ENCODE peak calls at places on chromosomes 4 and X, in five cellular contexts. N is hepatocyte; M is CD8-positive, alpha-beta memory T cell; G is colonic mucosa; U is neural progenitor cell. B is an unnamed sample. For H3K4me1, the result is how much of the 10 kb centered on the place peaks cover.

GRCh38 chrX:15714529-15714928 is 23.5 kb upstream of the CA5B start:
- DNase-seq in U (no peak), N (no peak), M (no peak), G (no peak), B (peak)

GRCh38 chr4:99149620-99150019 is 5.5 kb upstream of the ADH4 start:
- DNase-seq in G (no peak), M (no peak), N (no peak), U (no peak), B (no peak)

GRCh38 chr4:70913947-70914445 is 11.8 kb downstream of the MOB1B start:
- DNase-seq in U (no peak), G (no peak), N (no peak), M (no peak), B (no peak)

GRCh38 chr4:123390846-123391456 is 5.6 kb upstream of the SPRY1 start:
- DNase-seq in M (no peak), G (no peak), N (peak), U (no peak), B (peak)

GRCh38 chrX:134732152-134732551 is 73.9 kb upstream of the PLAC1 start:
- DNase-seq in U (no peak), N (no peak), M (no peak), G (no peak), B (no peak)

GRCh38 chr4:67940505-67940904 is 22.8 kb downstream of the TMPRSS11A start:
- DNase-seq in M (no peak), G (no peak), N (no peak), U (no peak), B (no peak)

GRCh38 chr4:159390648-159391047 is 287.8 kb downstream of the RAPGEF2 start:
- DNase-seq in G (no peak), N (peak), M (no peak), U (no peak), B (peak)

GRCh38 chr4:2354760-2355159 is 63.7 kb downstream of the ZFYVE28 start:
- DNase-seq in U (no peak), N (no peak), M (peak), G (no peak), B (no peak)

GRCh38 chrX:47316276-47317025 is 53.9 kb upstream of the ZNF157 start:
- DNase-seq in U (peak), G (no peak), N (no peak), M (no peak), B (peak)

GRCh38 chrX:151852294-151852693 is 60.4 kb upstream of the MAGEA4 start:
- DNase-seq in U (no peak), N (no peak), M (no peak), G (no peak), B (no peak)

GRCh38 chr4:94610140-94610539 is 147.6 kb upstream of the BMPR1B start:
- DNase-seq in G (no peak), N (no peak), M (no peak), U (no peak), B (no peak)

GRCh38 chr4:30722092-30722915 is 2.1 kb downstream of the PCDH7 start:
- DNase-seq in G (no peak), U (peak), N (peak), M (no peak), B (no peak)

GRCh38 chr4:8205749-8206611 is 6.9 kb downstream of the SH3TC1 start:
- DNase-seq in M (no peak), G (no peak), U (no peak), N (no peak), B (no peak)

GRCh38 chr4:19698961-19699360 is 552.7 kb upstream of the SLIT2 start:
- DNase-seq in G (no peak), U (no peak), N (no peak), M (no peak), B (no peak)

GRCh38 chr4:88613417-88613875 is 21.2 kb downstream of the HERC3 start:
- DNase-seq in G (no peak), M (peak), N (no peak), U (no peak), B (peak)

GRCh38 chr4:150237110-150237852 is 159.0 kb downstream of the DCLK2 start:
- DNase-seq in G (no peak), N (peak), U (no peak), M (no peak), B (peak)

DNA sequence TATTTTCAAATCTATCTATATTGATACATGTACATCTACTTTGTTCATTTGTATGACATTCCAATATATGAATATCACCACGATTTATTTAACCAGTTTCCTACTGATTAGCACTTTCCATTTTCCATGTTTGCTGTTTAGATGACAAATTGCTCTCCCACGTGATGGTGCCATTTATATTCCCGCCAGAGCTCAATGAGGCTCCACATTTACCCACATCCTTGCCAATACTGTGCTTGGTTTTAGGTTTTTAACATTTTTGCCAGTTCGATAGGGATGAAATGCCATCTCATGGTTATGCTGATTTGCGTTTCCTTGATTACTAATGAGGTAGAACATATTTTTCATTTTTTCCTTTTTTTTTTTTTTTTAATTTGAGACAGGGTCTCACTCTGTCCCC is 86.7 kb upstream of the TRIM2 start:
- DNase-seq in G (no peak), N (no peak), U (no peak), M (no peak), B (no peak)
- H3K4me1 ChIP-seq in G (under half), N (under half), U (under half), M (under half), B (under half)

GRCh38 chr4:85491527-85491926 is 16.6 kb downstream of the ARHGAP24 start:
- DNase-seq in M (no peak), U (no peak), G (no peak), N (no peak), B (no peak)

GRCh38 chr4:85482000-85482738 is 7.2 kb downstream of the ARHGAP24 start:
- DNase-seq in M (no peak), U (no peak), G (no peak), N (no peak), B (no peak)

GRCh38 chr4:85489273-85489672 is 14.3 kb downstream of the ARHGAP24 start:
- DNase-seq in M (no peak), N (peak), G (no peak), U (peak), B (no peak)

GRCh38 chr4:85488416-85488815 is 13.5 kb downstream of the ARHGAP24 start:
- DNase-seq in U (no peak), N (no peak), M (no peak), G (no peak), B (no peak)

DNA sequence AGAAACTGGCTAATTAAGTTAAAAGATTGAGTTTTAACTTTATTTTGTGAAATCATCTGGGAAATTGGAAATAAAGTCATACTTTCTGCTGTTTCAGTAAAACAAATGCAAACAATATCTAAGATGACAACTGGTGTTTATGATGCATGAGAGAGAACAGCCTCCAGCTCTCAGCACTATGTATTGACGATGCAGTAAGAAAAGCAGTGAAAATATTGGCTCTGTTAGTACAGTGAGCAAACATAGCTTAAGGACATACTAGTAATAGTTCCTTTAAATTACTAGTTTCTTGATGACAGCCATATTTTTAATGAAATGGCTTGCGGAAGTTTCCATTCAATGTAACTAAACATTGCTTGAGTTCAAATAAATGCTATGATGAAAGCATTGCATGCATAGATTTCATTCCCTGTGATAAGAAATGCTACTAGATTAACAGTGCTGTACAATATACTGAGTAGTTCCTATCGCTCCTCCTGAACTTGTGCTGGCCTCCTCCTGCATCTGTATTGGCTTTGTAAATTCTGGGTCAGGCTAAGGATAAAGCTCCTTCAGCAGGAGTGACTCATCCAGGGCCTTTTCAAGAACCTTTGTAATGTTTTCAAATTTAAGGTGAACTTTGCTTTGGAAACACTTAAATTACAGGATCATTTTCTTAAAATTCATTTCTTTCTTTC is 11.6 kb downstream of the ARHGAP24 start:
- DNase-seq in U (no peak), M (no peak), G (no peak), N (peak), B (no peak)
- H3K4me1 ChIP-seq in U (under half), M (under half), G (under half), N (under half), B (under half)

DNA sequence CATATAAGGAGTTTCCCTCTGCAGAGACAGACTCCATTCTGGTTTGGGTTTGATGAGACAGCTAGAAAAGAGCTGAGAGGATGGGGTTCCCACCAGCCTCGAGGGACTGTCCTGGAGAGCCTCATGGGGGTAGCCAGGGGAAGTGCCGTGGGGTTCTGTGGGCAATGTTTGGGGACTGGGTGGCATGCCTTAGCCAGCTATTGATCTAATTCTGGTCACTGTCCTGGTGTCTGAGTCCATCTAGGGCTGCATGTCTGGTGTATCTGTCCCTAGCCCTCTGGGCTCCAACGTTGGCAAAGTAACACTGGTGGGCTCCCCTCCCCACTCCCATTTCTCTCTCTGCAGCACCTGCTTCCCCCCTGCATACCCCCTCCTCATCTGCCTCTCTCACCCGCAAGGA is 135.4 kb downstream of the SMIM20 start:
- DNase-seq in G (no peak), U (no peak), N (no peak), M (no peak), B (no peak)
- H3K4me1 ChIP-seq in G (under half), U (under half), N (under half), M (under half), B (under half)

DNA sequence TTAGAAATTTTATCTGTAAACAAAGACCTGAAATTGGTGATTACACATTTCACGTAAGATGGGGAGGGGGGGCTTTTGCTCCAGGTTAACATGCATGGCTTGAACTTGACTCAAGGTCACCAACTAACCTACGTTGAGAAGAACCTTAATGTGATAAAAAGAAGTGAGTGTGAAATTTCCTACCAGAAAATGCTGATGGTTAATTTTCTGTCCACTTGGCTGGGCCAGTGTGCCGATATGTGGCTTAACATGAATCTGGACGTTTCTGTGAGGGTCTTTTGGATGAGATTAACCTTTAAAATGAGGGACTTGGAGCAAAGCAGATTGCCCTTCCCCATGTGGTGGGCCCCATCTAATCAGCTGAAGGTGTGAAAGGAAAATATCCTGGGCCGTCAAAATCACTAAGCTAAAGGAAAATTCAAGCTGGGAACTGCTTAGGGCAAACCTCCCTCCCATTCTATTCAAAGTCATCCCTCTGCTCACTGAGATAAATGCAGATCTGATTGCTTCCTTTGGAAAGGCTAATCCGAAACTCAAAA is 107.3 kb upstream of the ENPP6 start:
- DNase-seq in M (no peak), U (no peak), N (no peak), G (peak), B (no peak)
- H3K4me1 ChIP-seq in M (under half), U (under half), N (under half), G (under half), B (under half)

GRCh38 chrX:153441981-153442380 is 3.9 kb downstream of the TREX2 start:
- DNase-seq in G (no peak), U (no peak), M (no peak), N (no peak), B (no peak)
- H3K4me1 ChIP-seq in G (under half), U (under half), M (under half), N (under half), B (under half)

GRCh38 chr4:89797117-89797516 is 39.8 kb downstream of the SNCA start:
- DNase-seq in N (no peak), G (no peak), U (no peak), M (no peak), B (peak)
- H3K4me1 ChIP-seq in N (under half), G (under half), U (under half), M (under half), B (under half)

GRCh38 chr4:678331-678734 is 4.0 kb downstream of the MYL5 start:
- DNase-seq in M (no peak), G (no peak), U (no peak), N (no peak), B (no peak)

GRCh38 chr4:680091-680490 is 5.7 kb downstream of the MYL5 start:
- DNase-seq in M (no peak), G (no peak), U (no peak), N (no peak), B (no peak)

GRCh38 chr4:680565-680930 is 6.2 kb downstream of the MYL5 start:
- DNase-seq in N (no peak), U (no peak), M (no peak), G (no peak), B (no peak)

GRCh38 chr4:678765-679481 is 4.6 kb downstream of the MYL5 start:
- DNase-seq in N (no peak), M (no peak), U (no peak), G (no peak), B (no peak)

GRCh38 chr4:679571-680083 is 5.3 kb downstream of the MYL5 start:
- DNase-seq in M (no peak), U (no peak), N (no peak), G (no peak), B (no peak)
- H3K4me1 ChIP-seq in M (under half), U (under half), N (under half), G (under half), B (under half)

DNA sequence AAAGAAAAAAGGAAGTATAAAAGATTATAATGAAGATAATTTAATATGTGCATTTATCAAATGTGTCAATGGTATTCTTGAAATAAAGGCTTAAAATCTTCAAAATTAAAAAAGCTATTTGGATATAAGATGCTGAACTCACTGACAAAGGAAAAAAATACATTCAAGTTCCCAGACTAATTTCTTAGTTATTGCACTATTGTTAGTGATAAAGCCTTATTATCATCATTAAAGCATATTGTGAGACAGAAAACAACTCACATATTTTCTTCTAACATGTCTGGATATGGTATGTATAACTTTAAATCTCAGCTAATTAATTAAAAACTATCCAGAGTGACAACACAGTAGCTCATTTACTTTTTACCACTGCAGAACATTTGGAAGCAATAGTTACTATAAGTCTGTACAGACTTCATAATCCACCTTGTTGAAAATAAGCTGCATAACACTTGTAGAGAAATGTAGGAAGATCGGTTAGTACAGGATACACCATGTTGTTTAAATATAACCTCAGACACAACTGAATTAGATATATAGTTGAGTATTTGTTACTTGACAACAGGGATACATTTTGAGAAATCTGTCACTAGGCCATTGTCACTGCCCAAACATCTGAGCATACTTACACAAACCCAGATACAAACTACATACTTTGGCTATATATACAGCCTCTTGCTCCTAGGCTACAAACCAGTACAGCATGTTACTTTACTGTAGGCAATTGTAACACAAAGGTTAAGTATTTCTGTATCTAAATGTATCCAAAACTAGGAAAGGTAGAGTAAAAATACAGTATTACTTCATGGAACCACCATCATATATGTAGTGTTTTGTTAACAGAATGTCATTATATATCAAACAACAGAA is 12.8 kb upstream of the FAM200B start:
- DNase-seq in U (no peak), G (no peak), N (no peak), M (no peak), B (no peak)
- H3K4me1 ChIP-seq in U (under half), G (under half), N (under half), M (under half), B (under half)

GRCh38 chr4:86976801-86977485 is 42.1 kb downstream of the AFF1 start:
- DNase-seq in U (no peak), G (no peak), M (no peak), N (no peak), B (no peak)
- H3K4me1 ChIP-seq in U (under half), G (under half), M (under half), N (under half), B (half or more)